ENCODE peak calls at places on chromosomes 4 and X, in ten cellular contexts. K is fibroblast of the conjunctiva, L is astrocyte of the spinal cord, U is HCT116, N is HTR-8/SVneo, P is AG20443, O is pancreas, F is memory B cell, J is myocyte, W is NCI-H1092 treated with DMSO at 0.1 percent for 48 hours. M is an unnamed sample.

GRCh38 chrX:20382518-20383291 is 116.0 kb upstream of the RPS6KA3 start:
- DNase-seq in O (no peak), P (no peak), U (no peak), K (no peak), N (no peak), J (peak; percentile 73), W (no peak), F (no peak), L (no peak), M (no peak)

GRCh38 chrX:10833299-10834169 is 213.1 kb upstream of the MID1 start:
- DNase-seq in F (no peak), L (peak; percentile 17), N (peak; percentile 9), J (no peak), O (peak; percentile 50), K (peak; percentile 13), P (peak; percentile 52), U (no peak), W (peak; percentile 49), M (no peak)

GRCh38 chr4:152464030-152464823 is 71.7 kb downstream of the FBXW7 start:
- DNase-seq in K (no peak), N (no peak), P (no peak), L (no peak), J (no peak), U (no peak), O (no peak), W (no peak), F (no peak), M (no peak)

GRCh38 chr4:82710202-82710929 is 88.2 kb downstream of the SCD5 start:
- DNase-seq in O (no peak), W (no peak), N (no peak), P (no peak), U (no peak), F (no peak), K (no peak), J (no peak), L (no peak), M (no peak)

GRCh38 chr4:155960522-155960921 is 6.9 kb upstream of the CTSO start:
- DNase-seq in L (peak; percentile 61), N (no peak), W (no peak), F (no peak), P (peak; percentile 48), U (no peak), O (no peak), J (peak; percentile 85), K (peak; percentile 34), M (no peak)

GRCh38 chrX:1210844-1211243 is 1.6 kb downstream of the CRLF2 start:
- DNase-seq in N (no peak), O (no peak), W (no peak), L (no peak), J (no peak), F (no peak), U (no peak), P (no peak), K (no peak), M (no peak)

GRCh38 chr4:128354205-128354821 is 66.7 kb upstream of the PGRMC2 start:
- DNase-seq in O (no peak), F (no peak), K (peak; percentile 55), L (peak; percentile 88), N (peak; percentile 75), U (no peak), W (peak; percentile 4), J (peak; percentile 47), P (peak; percentile 62), M (peak; percentile 89)

GRCh38 chr4:98166025-98166730 is 22.9 kb upstream of the STPG2 start:
- DNase-seq in W (no peak), J (peak; percentile 49), P (no peak), U (peak; percentile 41), N (peak; percentile 1), O (peak; percentile 50), K (no peak), L (peak; percentile 34), F (no peak), M (no peak)

GRCh38 chr4:64497526-64497925 is 88.3 kb upstream of the TECRL start:
- DNase-seq in J (no peak), F (no peak), O (no peak), N (no peak), L (peak; percentile 36), W (no peak), P (no peak), K (no peak), U (no peak), M (no peak)

GRCh38 chr4:70437212-70437611 is 34.8 kb upstream of the MUC7 start:
- DNase-seq in N (no peak), K (no peak), P (no peak), U (no peak), J (no peak), O (no peak), W (no peak), L (no peak), F (no peak), M (no peak)

GRCh38 chrX:9671998-9672397 is 93.6 kb downstream of the GPR143 start:
- DNase-seq in F (no peak), O (no peak), N (no peak), K (no peak), W (no peak), J (no peak), L (no peak), P (no peak), U (no peak), M (no peak)

GRCh38 chr4:62709618-62710252 is 1509.6 kb downstream of the ADGRL3 start:
- DNase-seq in N (peak; percentile 2), P (no peak), W (peak; percentile 73), F (no peak), J (no peak), K (peak; percentile 5), U (no peak), O (no peak), L (peak; percentile 43), M (no peak)

GRCh38 chrX:11381464-11381863 is 88.3 kb downstream of the AMELX start:
- DNase-seq in W (peak; percentile 37), J (peak; percentile 76), N (peak; percentile 14), K (peak; percentile 50), U (peak; percentile 24), O (no peak), P (peak; percentile 14), F (peak; percentile 27), L (peak; percentile 58), M (peak; percentile 18)

GRCh38 chrX:24479924-24480722 is 15.0 kb downstream of the PDK3 start:
- DNase-seq in J (no peak), O (no peak), U (no peak), L (no peak), N (no peak), W (peak; percentile 46), F (peak; percentile 40), P (no peak), K (no peak), M (no peak)

GRCh38 chr4:158807696-158808095 is 38.9 kb downstream of the FNIP2 start:
- DNase-seq in W (no peak), P (no peak), O (no peak), J (no peak), F (no peak), L (no peak), U (no peak), N (no peak), K (no peak), M (no peak)

GRCh38 chrX:41407816-41408215 is 39.3 kb upstream of the NYX start:
- DNase-seq in U (no peak), K (no peak), O (no peak), N (no peak), W (no peak), P (no peak), J (no peak), L (no peak), F (no peak), M (no peak)

GRCh38 chr4:92825785-92826184 is 522.0 kb downstream of the GRID2 start:
- DNase-seq in K (no peak), W (no peak), F (no peak), N (no peak), L (no peak), U (no peak), J (no peak), P (no peak), O (no peak), M (no peak)

GRCh38 chrX:136767104-136767941 is 13.4 kb downstream of the ARHGEF6 start:
- DNase-seq in J (peak; percentile 72), P (peak; percentile 65), W (peak; percentile 54), L (peak; percentile 54), O (peak; percentile 84), F (peak; percentile 48), U (no peak), K (peak; percentile 10), N (peak; percentile 14), M (no peak)

M was measured in AG04450.